ENCODE peak calls at places on chromosomes 2 and 18, in seven cellular contexts. B is K562, V is spleen, S is lower lobe of right lung, D is uterus, F is H9, H is psoas muscle. M is an unnamed sample. For H3K9me3, the result is how much of the 10 kb centered on the place peaks cover.

GRCh38 chr2:136319227-136319626 is 201.3 kb upstream of the CXCR4 start:
- DNase-seq in V (no peak), B (no peak), H (no peak), D (no peak), S (no peak), F (no peak), M (no peak)

GRCh38 chr2:134365356-134365755 is 111.5 kb downstream of the MGAT5 start:
- DNase-seq in F (peak), S (no peak), V (no peak), D (no peak), B (peak), H (no peak), M (no peak)

GRCh38 chr2:101823849-101824248 is 126.3 kb downstream of the MAP4K4 start:
- DNase-seq in D (no peak), F (no peak), H (no peak), B (no peak), S (no peak), V (no peak), M (no peak)

GRCh38 chr18:69401475-69402218 is 959 bp downstream of the DOK6 start:
- DNase-seq in F (peak), D (no peak), H (no peak), V (no peak), S (no peak), B (no peak), M (no peak)

GRCh38 chr2:145007673-145008263 is 487.8 kb upstream of the ZEB2 start:
- DNase-seq in V (no peak), B (no peak), D (peak), H (peak), F (no peak), S (no peak), M (no peak)

GRCh38 chr18:35311506-35311905 is 21.5 kb upstream of the ZSCAN30 start:
- DNase-seq in V (no peak), S (no peak), H (no peak), D (no peak), B (no peak), F (no peak), M (no peak)

GRCh38 chr2:56314809-56315208 is 131.0 kb downstream of the CCDC85A start:
- DNase-seq in V (no peak), H (no peak), B (no peak), S (no peak), F (no peak), D (no peak), M (no peak)

GRCh38 chr18:46706968-46707367 is 49.9 kb downstream of the ST8SIA5 start:
- DNase-seq in B (no peak), D (no peak), S (no peak), H (no peak), V (no peak), F (no peak), M (no peak)

GRCh38 chr18:79495591-79496071 is 99.9 kb downstream of the NFATC1 start:
- DNase-seq in F (no peak), D (peak), V (peak), H (peak), B (no peak), S (peak), M (no peak)

GRCh38 chr2:232982926-232983668 is 30.0 kb downstream of the NGEF start:
- DNase-seq in F (peak), D (no peak), S (no peak), H (no peak), B (peak), V (no peak), M (no peak)

GRCh38 chr2:217142649-217143266 is 282.9 kb upstream of the TNP1 start:
- DNase-seq in H (no peak), D (no peak), S (no peak), F (peak), V (no peak), B (peak), M (no peak)

GRCh38 chr18:48161911-48162698 is 231.6 kb upstream of the SMAD2 start:
- DNase-seq in S (no peak), H (no peak), F (peak), V (no peak), D (no peak), B (no peak), M (no peak)

GRCh38 chr2:21356076-21356856 is 232.5 kb downstream of the TDRD15 start:
- DNase-seq in F (no peak), B (no peak), H (no peak), D (no peak), V (no peak), S (no peak), M (no peak)

GRCh38 chr2:173891315-173892037 is 73.7 kb downstream of the SP3 start:
- DNase-seq in S (no peak), D (no peak), H (no peak), V (no peak), F (no peak), B (peak), M (no peak)

GRCh38 chr2:174561283-174562275 is 36.0 kb downstream of the WIPF1 start:
- DNase-seq in S (no peak), D (peak), H (peak), B (no peak), F (no peak), V (no peak), M (peak)

GRCh38 chr18:54780285-54780861 is 47.9 kb upstream of the RAB27B start:
- DNase-seq in H (no peak), S (no peak), F (no peak), B (no peak), V (no peak), D (no peak), M (no peak)

GRCh38 chr2:163171786-163172549 is 333.4 kb upstream of the KCNH7 start:
- DNase-seq in D (no peak), F (no peak), V (no peak), B (no peak), H (no peak), S (no peak), M (no peak)

GRCh38 chr2:99682280-99683060 is 192.7 kb upstream of the REV1 start:
- DNase-seq in V (no peak), H (no peak), D (no peak), F (no peak), S (no peak), B (no peak), M (no peak)

GRCh38 chr2:10575566-10576300 is 114.0 kb downstream of the NOL10 start:
- DNase-seq in H (no peak), V (no peak), B (no peak), F (no peak), D (no peak), S (no peak), M (no peak)

GRCh38 chr18:41599529-41599928 is 355.5 kb upstream of the PIK3C3 start:
- DNase-seq in F (no peak), B (no peak), D (no peak), V (no peak), S (no peak), H (no peak), M (no peak)

GRCh38 chr2:100757621-100758394 is 62.1 kb upstream of the NPAS2 start:
- DNase-seq in S (no peak), H (no peak), D (no peak), V (no peak), B (no peak), F (no peak), M (no peak)

GRCh38 chr2:239758325-239758877 is 266.7 kb downstream of the NDUFA10 start:
- DNase-seq in B (no peak), V (peak), S (peak), F (no peak), D (no peak), H (peak), M (no peak)

GRCh38 chr2:67485431-67485830 is 88.3 kb downstream of the ETAA1 start:
- DNase-seq in F (no peak), H (no peak), B (no peak), S (no peak), D (no peak), V (no peak), M (no peak)

GRCh38 chr2:63981702-63982103 is 37.5 kb downstream of the VPS54 start:
- DNase-seq in H (no peak), V (no peak), D (no peak), B (no peak), S (no peak), F (no peak), M (no peak)

GRCh38 chr2:207008105-207008990 is 69.0 kb downstream of the CPO start:
- DNase-seq in B (no peak), D (no peak), F (peak), S (no peak), H (no peak), V (no peak), M (no peak)

GRCh38 chr2:224938670-224939309 is 103.5 kb downstream of the DOCK10 start:
- DNase-seq in D (no peak), H (no peak), F (no peak), S (no peak), V (no peak), B (no peak), M (no peak)

GRCh38 chr2:189179607-189179979 is at the start of gene COL5A2:
- DNase-seq in D (peak), H (peak), F (peak), V (no peak), B (no peak), S (no peak), M (peak)

GRCh38 chr2:174694920-174695319 is 69.4 kb downstream of the CHRNA1 start:
- DNase-seq in B (no peak), D (no peak), S (no peak), H (no peak), V (no peak), F (no peak), M (no peak)

GRCh38 chr2:150424361-150424760 is 63.1 kb downstream of the RND3 start:
- DNase-seq in F (no peak), H (no peak), V (no peak), S (no peak), D (no peak), B (no peak), M (no peak)

GRCh38 chr18:12556946-12557806 is 100.7 kb downstream of the SPIRE1 start:
- DNase-seq in V (no peak), F (no peak), B (no peak), S (no peak), D (no peak), H (no peak), M (no peak)
- H3K9me3 ChIP-seq in V (half or more), F (under half), B (under half), S (under half), D (under half), H (under half), M (under half)

DNA sequence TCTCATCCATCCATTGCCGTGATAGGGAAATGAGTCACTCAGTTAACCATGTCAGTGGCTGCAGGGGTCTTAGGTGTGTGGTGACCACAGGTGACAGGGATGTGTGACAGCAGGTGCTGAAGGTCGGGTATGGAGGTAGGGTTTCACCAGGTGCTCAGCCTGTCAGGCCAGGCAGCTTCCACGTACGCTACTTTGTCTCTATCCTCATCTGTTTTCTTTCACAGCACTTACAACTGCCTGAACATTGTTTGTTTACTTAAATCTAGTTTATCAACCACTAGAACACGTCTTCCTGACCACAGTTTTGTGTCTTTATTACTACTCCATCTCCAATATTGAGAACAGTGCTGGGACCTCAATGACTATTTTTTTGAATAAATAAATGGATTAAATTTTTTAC is 11.4 kb upstream of the UXS1 start:
- DNase-seq in H (no peak), B (no peak), S (no peak), V (no peak), D (no peak), F (no peak), M (no peak)
- H3K9me3 ChIP-seq in H (under half), B (under half), S (under half), V (under half), D (under half), F (under half), M (under half)

DNA sequence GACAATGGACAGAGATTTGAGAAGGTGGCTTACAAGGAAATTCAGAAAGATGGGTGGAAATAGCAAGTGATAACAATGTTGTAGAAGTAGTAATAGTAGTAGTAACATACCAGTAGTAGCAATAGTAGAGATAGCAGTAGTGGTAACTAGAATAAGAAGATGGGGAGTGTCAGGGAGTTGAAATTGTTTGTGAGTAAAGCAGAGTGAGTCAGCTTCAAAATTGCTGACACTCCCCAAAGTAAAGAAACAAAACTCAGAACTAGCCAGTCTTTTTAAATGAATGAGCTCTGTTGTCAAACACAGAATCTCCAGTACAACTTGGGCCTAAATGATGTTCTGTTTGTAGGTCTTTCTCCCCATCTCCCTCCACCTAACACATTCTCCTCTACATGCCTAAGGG is 1040.9 kb downstream of the CBLN2 start:
- DNase-seq in F (no peak), H (no peak), V (no peak), S (no peak), D (no peak), B (no peak), M (no peak)
- H3K9me3 ChIP-seq in F (under half), H (under half), V (under half), S (under half), D (under half), B (under half), M (under half)

GRCh38 chr2:31696068-31696467 is 115.3 kb upstream of the SRD5A2 start:
- DNase-seq in H (no peak), F (no peak), D (no peak), S (no peak), B (no peak), V (no peak), M (no peak)
- H3K9me3 ChIP-seq in H (under half), F (under half), D (under half), S (under half), B (under half), V (half or more), M (under half)